ENCODE peak calls at places on chromosomes 13 and 19, in seven cellular contexts. D is ascending aorta, W is choroid plexus epithelial cell, Y is GM12865, V is BJ, Q is heart right ventricle, C is body of pancreas. Z is an unnamed sample.

GRCh38 chr13:94552095-94552494 is 43.9 kb downstream of the TGDS start:
- DNase-seq in D (no peak), W (no peak), Y (peak), V (no peak), Q (no peak), C (no peak), Z (no peak)

GRCh38 chr19:30682576-30683536 is 310.7 kb downstream of the ZNF536 start:
- DNase-seq in D (no peak), W (peak), Y (peak), V (peak), Q (peak), C (peak), Z (peak)

GRCh38 chr13:40191186-40191980 is 475.1 kb downstream of the FOXO1 start:
- DNase-seq in D (no peak), W (peak), Y (no peak), V (no peak), Q (no peak), C (no peak), Z (no peak)

GRCh38 chr19:50992666-50993035 is 8.8 kb downstream of the KLK8 start:
- DNase-seq in D (no peak), W (no peak), Y (no peak), V (no peak), Q (no peak), C (no peak), Z (no peak)

GRCh38 chr13:61391426-61391825 is 24.2 kb downstream of the PCDH20 start:
- DNase-seq in D (no peak), W (no peak), Y (peak), V (no peak), Q (no peak), C (no peak), Z (no peak)

GRCh38 chr13:111845621-111846351 is 221.2 kb upstream of the SOX1 start:
- DNase-seq in D (no peak), W (no peak), Y (no peak), V (no peak), Q (no peak), C (no peak), Z (no peak)

GRCh38 chr13:94480672-94481145 is 1.2 kb upstream of the DCT start:
- DNase-seq in D (no peak), W (peak), Y (no peak), V (no peak), Q (no peak), C (no peak), Z (no peak)

GRCh38 chr19:11377756-11378155 is 3.3 kb downstream of the SWSAP1 start:
- DNase-seq in D (no peak), W (peak), Y (no peak), V (no peak), Q (no peak), C (no peak), Z (no peak)

GRCh38 chr13:57045816-57046691 is 94.7 kb upstream of the PRR20A start:
- DNase-seq in D (no peak), W (no peak), Y (no peak), V (no peak), Q (no peak), C (no peak), Z (no peak)

GRCh38 chr13:109155301-109155761 is 525.9 kb downstream of the MYO16 start:
- DNase-seq in D (no peak), W (peak), Y (no peak), V (no peak), Q (no peak), C (no peak), Z (no peak)

GRCh38 chr13:32042567-32042966 is 11.0 kb downstream of the FRY start:
- DNase-seq in D (no peak), W (no peak), Y (no peak), V (no peak), Q (no peak), C (no peak), Z (no peak)

GRCh38 chr19:39737351-39737750 is 478 bp downstream of the CLC start:
- DNase-seq in D (no peak), W (no peak), Y (no peak), V (no peak), Q (no peak), C (no peak), Z (no peak)

GRCh38 chr13:46143239-46143701 is 38.4 kb upstream of the CPB2 start:
- DNase-seq in D (no peak), W (no peak), Y (no peak), V (no peak), Q (no peak), C (no peak), Z (no peak)

GRCh38 chr13:23707674-23708073 is 137.5 kb downstream of the TNFRSF19 start:
- DNase-seq in D (no peak), W (peak), Y (peak), V (no peak), Q (no peak), C (no peak), Z (no peak)

GRCh38 chr19:4140237-4140711 is 13.2 kb upstream of the CREB3L3 start:
- DNase-seq in D (no peak), W (peak), Y (peak), V (no peak), Q (no peak), C (peak), Z (peak)

GRCh38 chr19:11598746-11599145 is 1.5 kb downstream of the ZNF627 start:
- DNase-seq in D (no peak), W (no peak), Y (no peak), V (no peak), Q (no peak), C (no peak), Z (no peak)

GRCh38 chr19:16628984-16629691 is 1.1 kb upstream of the MED26 start:
- DNase-seq in D (no peak), W (peak), Y (peak), V (peak), Q (peak), C (peak), Z (no peak)

GRCh38 chr13:114029866-114030625 is 56.2 kb upstream of the C13orf46 start:
- DNase-seq in D (no peak), W (peak), Y (no peak), V (no peak), Q (no peak), C (no peak), Z (no peak)

GRCh38 chr19:21604941-21605548 is 99.6 kb downstream of the ZNF429 start:
- DNase-seq in D (no peak), W (no peak), Y (no peak), V (no peak), Q (peak), C (peak), Z (no peak)

GRCh38 chr19:38707512-38708114 is 36.7 kb downstream of the CAPN12 start:
- DNase-seq in D (no peak), W (peak), Y (no peak), V (no peak), Q (peak), C (peak), Z (no peak)

GRCh38 chr13:59706101-59706976 is 457.4 kb downstream of the DIAPH3 start:
- DNase-seq in D (no peak), W (no peak), Y (peak), V (no peak), Q (no peak), C (no peak), Z (no peak)

GRCh38 chr19:46915386-46915785 is 54.6 kb downstream of the ARHGAP35 start:
- DNase-seq in D (no peak), W (peak), Y (no peak), V (no peak), Q (no peak), C (no peak), Z (no peak)

DNA sequence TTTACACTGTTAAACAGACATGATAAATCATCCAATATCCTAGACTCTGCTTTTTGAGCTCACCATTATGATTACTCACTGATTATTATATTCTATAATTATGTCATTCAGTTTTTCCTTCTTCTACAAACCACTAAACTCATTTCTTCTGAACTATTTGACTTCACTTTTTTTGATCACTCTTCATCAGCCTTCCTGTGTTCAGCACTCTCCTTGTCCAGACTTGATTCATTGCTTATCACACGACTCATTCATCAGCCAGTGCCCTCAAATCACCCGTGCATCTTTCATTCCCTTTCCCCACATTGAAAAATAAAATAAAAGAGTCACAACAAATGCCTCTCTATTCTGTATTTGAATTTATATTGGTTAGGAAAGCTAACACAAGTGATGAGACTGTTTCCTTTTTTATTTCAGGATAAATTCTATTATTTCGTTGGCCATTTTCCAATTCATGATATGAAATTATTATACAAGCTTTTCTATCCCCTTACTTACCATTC is 1482.1 kb upstream of the MIR17HG start:
- DNase-seq in D (no peak), W (no peak), Y (no peak), V (no peak), Q (no peak), C (no peak), Z (no peak)
- TF ChIP-seq CTCF in D (no peak), W (no peak), Y (no peak), V (no peak), Q (no peak), C (no peak), Z (no peak)

GRCh38 chr19:19661141-19661674 is 2.3 kb downstream of the ATP13A1 start:
- DNase-seq in D (no peak), W (no peak), Y (no peak), V (no peak), Q (no peak), C (no peak), Z (no peak)

GRCh38 chr19:19662344-19662743 is 1.1 kb downstream of the ATP13A1 start:
- DNase-seq in D (no peak), W (no peak), Y (peak), V (no peak), Q (no peak), C (no peak), Z (no peak)

GRCh38 chr19:19661675-19662251 is 1.7 kb downstream of the ATP13A1 start:
- DNase-seq in D (no peak), W (no peak), Y (peak), V (no peak), Q (no peak), C (no peak), Z (peak)

GRCh38 chr19:19662866-19663291 is 597 bp downstream of the ATP13A1 start:
- DNase-seq in D (no peak), W (no peak), Y (no peak), V (no peak), Q (no peak), C (no peak), Z (no peak)

GRCh38 chr19:19663292-19664120 is at the start of gene ATP13A1:
- DNase-seq in D (peak), W (peak), Y (peak), V (peak), Q (peak), C (peak), Z (peak)
- TF ChIP-seq CTCF in D (no peak), W (peak), Y (peak), V (peak), Q (no peak), C (peak), Z (peak)

GRCh38 chr19:14116918-14117578 is 514 bp downstream of the PRKACA start:
- DNase-seq in D (no peak), W (no peak), Y (no peak), V (no peak), Q (peak), C (peak), Z (no peak)
- TF ChIP-seq CTCF in D (no peak), W (no peak), Y (no peak), V (no peak), Q (no peak), C (no peak), Z (no peak)

GRCh38 chr19:48738557-48739399 is 1.6 kb downstream of the RASIP1 start:
- DNase-seq in D (peak), W (peak), Y (peak), V (peak), Q (peak), C (peak), Z (peak)

GRCh38 chr19:48734625-48735024 is 5.8 kb downstream of the RASIP1 start:
- DNase-seq in D (no peak), W (no peak), Y (no peak), V (no peak), Q (no peak), C (no peak), Z (no peak)

GRCh38 chr19:48737360-48737998 is 2.9 kb downstream of the RASIP1 start:
- DNase-seq in D (no peak), W (no peak), Y (no peak), V (no peak), Q (no peak), C (peak), Z (no peak)

GRCh38 chr19:48731452-48731851 is 9.0 kb downstream of the RASIP1 start:
- DNase-seq in D (no peak), W (no peak), Y (no peak), V (no peak), Q (no peak), C (no peak), Z (no peak)

GRCh38 chr19:48735031-48735615 is 5.3 kb downstream of the RASIP1 start:
- DNase-seq in D (no peak), W (peak), Y (no peak), V (no peak), Q (no peak), C (no peak), Z (no peak)
- TF ChIP-seq CTCF in D (no peak), W (no peak), Y (no peak), V (no peak), Q (no peak), C (no peak), Z (no peak)

GRCh38 chr13:99448586-99448985 is 52.7 kb upstream of the TM9SF2 start:
- DNase-seq in D (no peak), W (no peak), Y (no peak), V (no peak), Q (no peak), C (no peak), Z (no peak)

GRCh38 chr13:99450416-99450815 is 50.9 kb upstream of the TM9SF2 start:
- DNase-seq in D (no peak), W (no peak), Y (no peak), V (no peak), Q (no peak), C (no peak), Z (no peak)

GRCh38 chr13:99442273-99442895 is 58.9 kb upstream of the TM9SF2 start:
- DNase-seq in D (no peak), W (peak), Y (peak), V (no peak), Q (peak), C (peak), Z (peak)

DNA sequence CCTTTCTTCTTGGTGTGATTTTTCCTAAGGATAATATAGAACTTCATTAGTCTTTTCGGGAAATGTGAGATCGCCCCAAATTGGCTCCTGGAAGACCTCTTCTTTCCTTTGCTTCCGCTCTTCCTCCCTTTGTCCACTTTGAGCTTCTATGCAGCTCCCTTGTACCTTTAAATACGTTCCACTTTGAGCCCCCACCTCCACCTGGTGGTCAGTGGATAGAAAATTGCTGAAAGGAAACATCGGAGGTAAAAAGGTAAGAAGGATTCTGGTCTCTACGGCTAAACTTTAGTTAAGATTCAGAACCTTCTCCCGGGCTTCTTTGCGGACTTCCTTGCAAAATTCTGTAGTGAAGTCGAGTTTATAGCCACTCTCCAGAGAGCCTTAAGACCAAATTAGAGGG is 55.0 kb upstream of the TM9SF2 start:
- DNase-seq in D (no peak), W (no peak), Y (no peak), V (no peak), Q (no peak), C (no peak), Z (no peak)
- TF ChIP-seq CTCF in D (no peak), W (no peak), Y (no peak), V (no peak), Q (no peak), C (no peak), Z (peak)

DNA sequence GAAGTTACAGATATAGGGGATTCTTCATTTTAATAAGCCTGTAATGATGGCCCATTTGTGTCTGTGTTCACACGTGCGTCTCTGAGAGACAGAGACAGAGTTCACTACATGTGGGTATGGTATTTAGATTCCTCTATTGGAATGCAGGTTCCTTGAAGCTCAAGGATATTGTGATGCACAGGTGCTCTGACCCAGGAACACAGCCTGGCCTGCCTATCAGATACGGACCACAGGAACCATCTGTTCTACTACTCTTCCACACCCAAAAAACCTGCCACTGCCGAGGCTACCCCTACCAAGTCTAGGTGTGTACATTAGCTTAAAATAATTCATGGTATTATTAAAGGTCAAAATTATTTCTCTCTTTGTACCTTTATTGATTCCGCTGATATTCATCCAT is 289.2 kb downstream of the ATP8A2 start:
- DNase-seq in D (no peak), W (no peak), Y (no peak), V (no peak), Q (no peak), C (no peak), Z (no peak)
- TF ChIP-seq CTCF in D (no peak), W (no peak), Y (no peak), V (no peak), Q (no peak), C (no peak), Z (no peak)

DNA sequence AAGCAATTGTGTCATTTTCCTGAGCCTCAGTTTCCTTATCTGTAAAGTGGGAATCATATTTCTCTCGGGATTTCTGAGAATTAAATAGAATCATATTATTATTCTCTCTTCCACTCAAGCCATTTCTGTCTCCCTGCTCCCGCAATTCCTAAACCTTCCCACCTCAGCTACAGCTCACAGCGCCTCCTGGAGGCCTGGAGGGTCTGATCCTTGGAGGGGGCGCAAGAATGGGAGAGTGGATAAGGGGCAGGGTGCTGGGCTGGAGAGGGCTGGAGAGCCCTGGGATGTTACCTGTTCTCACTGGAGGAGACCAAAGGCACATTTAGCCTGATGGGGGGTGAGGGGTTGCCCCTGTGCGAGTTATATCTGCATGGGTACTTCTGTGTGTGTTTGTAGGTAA is 31.1 kb upstream of the CYP2S1 start:
- DNase-seq in D (no peak), W (no peak), Y (no peak), V (no peak), Q (no peak), C (no peak), Z (no peak)
- TF ChIP-seq CTCF in D (no peak), W (peak), Y (no peak), V (no peak), Q (no peak), C (no peak), Z (no peak)

DNA sequence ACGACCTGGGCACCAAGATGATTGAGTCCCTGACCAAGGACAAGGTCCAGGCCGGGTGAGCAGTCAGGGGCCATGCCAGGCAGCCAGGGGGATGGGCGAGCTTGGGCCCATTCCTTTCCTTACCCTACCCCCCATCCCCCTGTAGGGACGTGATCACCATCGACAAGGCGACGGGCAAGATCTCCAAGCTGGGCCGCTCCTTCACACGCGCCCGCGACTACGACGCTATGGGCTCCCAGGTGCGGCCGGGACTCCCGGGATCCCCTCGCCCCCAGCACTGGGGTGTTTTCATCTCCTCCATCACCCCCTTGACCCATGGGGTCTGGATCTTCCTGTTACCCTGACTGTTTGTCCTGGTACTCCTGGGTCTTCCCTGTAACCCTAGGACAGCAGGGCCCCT is 7.1 kb downstream of the LHB start:
- DNase-seq in D (no peak), W (no peak), Y (no peak), V (no peak), Q (no peak), C (no peak), Z (no peak)
- TF ChIP-seq CTCF in D (no peak), W (no peak), Y (no peak), V (no peak), Q (no peak), C (no peak), Z (no peak)

DNA sequence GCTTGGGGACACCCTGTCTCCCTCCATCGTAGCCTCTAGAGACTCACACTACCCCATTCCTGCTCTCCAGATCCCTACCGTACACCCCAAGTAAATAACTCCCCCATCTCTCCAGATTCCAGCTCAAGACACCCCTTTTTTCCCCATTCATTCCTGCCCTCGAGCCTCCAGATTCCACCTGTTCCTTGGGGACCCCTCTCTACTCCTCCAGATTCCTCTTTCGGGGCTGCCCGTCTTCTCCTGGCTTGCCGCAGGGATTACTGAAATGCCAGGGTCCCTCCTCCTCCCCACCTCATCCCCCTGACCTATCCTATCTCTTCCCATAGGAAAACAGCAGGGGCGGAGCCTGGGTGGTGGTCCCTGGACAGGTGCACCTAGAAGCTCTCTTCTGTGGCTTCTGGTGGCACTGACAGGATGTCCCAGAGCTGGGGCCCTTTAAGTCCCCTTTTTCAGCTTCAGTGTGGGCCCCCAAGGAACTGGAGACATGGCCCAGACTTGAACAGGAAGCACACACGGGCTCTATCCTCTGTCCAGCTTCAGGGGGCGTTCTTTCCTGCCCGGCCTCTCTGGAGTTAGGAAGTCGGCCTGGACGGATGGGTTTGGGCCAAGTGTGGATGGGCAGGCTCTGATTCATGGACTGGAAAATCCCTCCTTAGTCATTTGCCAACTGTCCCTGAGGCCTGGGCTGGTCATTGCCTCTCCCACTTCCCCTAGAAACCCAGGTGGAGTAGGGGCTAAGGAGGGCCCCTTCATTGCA is 1.2 kb downstream of the ZSWIM4 start:
- DNase-seq in D (peak), W (peak), Y (peak), V (peak), Q (peak), C (peak), Z (peak)
- TF ChIP-seq CTCF in D (peak), W (peak), Y (no peak), V (peak), Q (peak), C (no peak), Z (no peak)